ENCODE peak calls at places on chromosomes 5 and 9, in five cellular contexts. H is fibroblast of mammary gland, I is hepatocyte, U is fibroblast of pulmonary artery, O is transverse colon. L is an unnamed sample.
A peak's percentile ranks its signal among the peaks of the same experiment; 100 is the strongest.

GRCh38 chr9:99013550-99013949 is 69.8 kb downstream of the COL15A1 start:
- DNase-seq in I (no peak), O (no peak), U (no peak), H (no peak), L (no peak)

GRCh38 chr5:42779083-42779482 is 22.5 kb downstream of the CCDC152 start:
- DNase-seq in U (no peak), I (no peak), H (no peak), O (no peak), L (peak; percentile 9)

GRCh38 chr5:137152616-137153015 is 346.5 kb downstream of the SPOCK1 start:
- DNase-seq in I (no peak), U (no peak), H (no peak), O (no peak), L (no peak)

GRCh38 chr5:80083115-80083890 is 48.2 kb downstream of the THBS4 start:
- DNase-seq in U (peak; percentile 80), H (peak; percentile 85), O (no peak), I (peak; percentile 82), L (peak; percentile 64)

GRCh38 chr5:113042491-113043243 is 66.1 kb downstream of the DCP2 start:
- DNase-seq in O (no peak), I (no peak), H (no peak), U (no peak), L (no peak)

GRCh38 chr5:31478901-31479300 is 53.0 kb downstream of the DROSHA start:
- DNase-seq in O (no peak), U (peak; percentile 46), H (no peak), I (no peak), L (no peak)

GRCh38 chr5:165232187-165232586 is 1726.8 kb downstream of the MAT2B start:
- DNase-seq in O (no peak), H (no peak), I (no peak), U (no peak), L (no peak)

GRCh38 chr9:131951905-131952304 is 127.8 kb downstream of the MED27 start:
- DNase-seq in U (peak; percentile 43), O (no peak), H (peak; percentile 68), I (no peak), L (no peak)

GRCh38 chr9:93665566-93666278 is 89.3 kb downstream of the PHF2 start:
- DNase-seq in U (no peak), O (peak; percentile 5), I (no peak), H (no peak), L (no peak)

GRCh38 chr9:7028591-7028990 is 270.8 kb downstream of the KDM4C start:
- DNase-seq in H (peak; percentile 26), U (no peak), O (no peak), I (no peak), L (no peak)

GRCh38 chr5:139215176-139215975 is 17.2 kb upstream of the SIL1 start:
- DNase-seq in O (no peak), H (no peak), I (no peak), U (peak; percentile 47), L (no peak)

GRCh38 chr5:97224112-97224750 is 41.2 kb upstream of the RIOK2 start:
- DNase-seq in U (peak; percentile 13), H (peak; percentile 17), I (no peak), O (no peak), L (no peak)

GRCh38 chr9:100595391-100596199 is 17.7 kb downstream of the CAVIN4 start:
- DNase-seq in U (peak; percentile 79), O (no peak), I (peak; percentile 77), H (peak; percentile 72), L (peak; percentile 42)

GRCh38 chr9:109253637-109254284 is 67.1 kb downstream of the EPB41L4B start:
- DNase-seq in I (peak; percentile 20), U (peak; percentile 48), O (no peak), H (peak; percentile 58), L (no peak)

GRCh38 chr5:31531543-31531887 is 378 bp downstream of the DROSHA start:
- DNase-seq in I (peak; percentile 64), H (peak; percentile 10), U (peak; percentile 20), O (peak; percentile 26), L (peak; percentile 46)

GRCh38 chr9:123420560-123421210 is 64.7 kb downstream of the CRB2 start:
- DNase-seq in H (no peak), U (no peak), I (no peak), O (no peak), L (no peak)

GRCh38 chr5:178425621-178426068 is 164.5 kb downstream of the COL23A1 start:
- DNase-seq in H (no peak), I (no peak), O (no peak), U (no peak), L (no peak)

GRCh38 chr9:78921341-78921740 is 624.4 kb downstream of the PSAT1 start:
- DNase-seq in U (no peak), I (no peak), O (no peak), H (no peak), L (no peak)

GRCh38 chr9:129324808-129325491 is 146.9 kb upstream of the IER5L start:
- DNase-seq in U (no peak), O (no peak), I (no peak), H (no peak), L (no peak)

GRCh38 chr9:92661761-92662160 is 8.2 kb downstream of the IPPK start:
- DNase-seq in I (no peak), U (no peak), H (no peak), O (no peak), L (no peak)

GRCh38 chr5:125277494-125278154 is 531.2 kb upstream of the ZNF608 start:
- DNase-seq in I (peak; percentile 49), H (peak; percentile 90), O (no peak), U (peak; percentile 85), L (no peak)

GRCh38 chr5:65790371-65791163 is 68.6 kb downstream of the NLN start:
- DNase-seq in H (no peak), O (no peak), U (no peak), I (no peak), L (peak; percentile 55)

GRCh38 chr5:151901611-151902010 is 23.0 kb downstream of the GLRA1 start:
- DNase-seq in H (no peak), O (no peak), I (no peak), U (no peak), L (no peak)

GRCh38 chr9:98215821-98216220 is 23.4 kb upstream of the CORO2A start:
- DNase-seq in I (no peak), U (peak; percentile 39), H (no peak), O (no peak), L (peak; percentile 45)

GRCh38 chr9:69882998-69883565 is 62.5 kb downstream of the CFAP95 start:
- DNase-seq in I (no peak), U (no peak), O (no peak), H (no peak), L (no peak)

DNA sequence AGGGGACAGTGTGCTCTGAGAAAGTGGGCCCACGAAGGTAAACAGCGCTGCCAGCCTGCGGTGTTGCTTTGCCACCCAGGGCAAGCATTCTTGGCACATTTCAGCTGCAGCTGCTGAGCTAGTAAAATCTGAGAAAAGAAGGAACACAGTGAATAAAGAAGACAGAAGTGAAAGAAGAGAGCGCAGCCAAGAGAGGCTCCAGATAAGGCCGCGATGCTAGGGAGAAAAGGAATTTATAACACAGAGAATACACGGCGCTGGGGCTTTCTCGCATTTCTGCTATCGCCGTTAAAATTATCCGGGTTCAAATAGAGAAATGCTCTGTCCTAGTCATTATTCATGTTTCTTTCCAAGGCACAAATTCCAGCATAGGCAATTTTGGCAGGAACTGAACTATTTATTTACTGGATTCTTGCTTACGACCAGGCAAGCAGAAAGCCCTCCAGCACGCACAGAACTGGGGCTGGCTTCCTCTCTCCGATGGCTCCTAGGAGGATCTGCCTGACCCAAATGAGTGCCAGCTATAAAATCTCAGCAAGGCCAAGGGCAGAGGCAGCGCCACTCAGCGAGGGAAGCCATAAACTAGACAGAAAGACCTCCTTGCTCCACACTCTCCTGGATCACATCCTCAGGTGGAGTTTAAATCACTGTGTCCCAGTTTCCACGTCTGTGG is 111.2 kb downstream of the ATPSCKMT start:
- DNase-seq in O (no peak), H (no peak), I (no peak), U (no peak), L (no peak)
- H3K4me3 ChIP-seq in O (no peak overlapping the region), H (no peak overlapping the region), I (no peak overlapping the region), U (no peak overlapping the region), L (no peak overlapping the region)

GRCh38 chr5:176859916-176860315 is 39.2 kb downstream of the HK3 start:
- DNase-seq in I (no peak), O (no peak), U (no peak), H (no peak), L (no peak)
- H3K4me3 ChIP-seq in I (no peak overlapping the region), O (no peak overlapping the region), U (no peak overlapping the region), H (no peak overlapping the region), L (no peak overlapping the region)

GRCh38 chr9:126860077-126860756 is at the start of gene ZBTB34:
- DNase-seq in H (peak; percentile 30), U (peak; percentile 39), I (peak; percentile 87), O (peak; percentile 77), L (peak; percentile 78)

GRCh38 chr9:126860757-126861466 is 473 bp downstream of the ZBTB34 start:
- DNase-seq in O (peak; percentile 57), H (no peak), I (no peak), U (no peak), L (peak; percentile 32)

GRCh38 chr9:126864771-126865170 is 4.3 kb downstream of the ZBTB34 start:
- DNase-seq in I (no peak), H (no peak), O (no peak), U (no peak), L (no peak)

GRCh38 chr9:126861707-126862460 is 1.4 kb downstream of the ZBTB34 start:
- DNase-seq in O (peak; percentile 24), H (peak; percentile 68), U (peak; percentile 57), I (peak; percentile 62), L (peak; percentile 21)

GRCh38 chr9:126862461-126862830 is 2.0 kb downstream of the ZBTB34 start:
- DNase-seq in O (peak; percentile 46), I (no peak), H (no peak), U (no peak), L (peak; percentile 13)
- H3K4me3 ChIP-seq in O (peak overlapping the region; percentile 82), I (peak overlapping the region; percentile 61), H (peak overlapping the region; percentile 76), U (peak overlapping the region; percentile 72), L (peak overlapping the region; percentile 82)

DNA sequence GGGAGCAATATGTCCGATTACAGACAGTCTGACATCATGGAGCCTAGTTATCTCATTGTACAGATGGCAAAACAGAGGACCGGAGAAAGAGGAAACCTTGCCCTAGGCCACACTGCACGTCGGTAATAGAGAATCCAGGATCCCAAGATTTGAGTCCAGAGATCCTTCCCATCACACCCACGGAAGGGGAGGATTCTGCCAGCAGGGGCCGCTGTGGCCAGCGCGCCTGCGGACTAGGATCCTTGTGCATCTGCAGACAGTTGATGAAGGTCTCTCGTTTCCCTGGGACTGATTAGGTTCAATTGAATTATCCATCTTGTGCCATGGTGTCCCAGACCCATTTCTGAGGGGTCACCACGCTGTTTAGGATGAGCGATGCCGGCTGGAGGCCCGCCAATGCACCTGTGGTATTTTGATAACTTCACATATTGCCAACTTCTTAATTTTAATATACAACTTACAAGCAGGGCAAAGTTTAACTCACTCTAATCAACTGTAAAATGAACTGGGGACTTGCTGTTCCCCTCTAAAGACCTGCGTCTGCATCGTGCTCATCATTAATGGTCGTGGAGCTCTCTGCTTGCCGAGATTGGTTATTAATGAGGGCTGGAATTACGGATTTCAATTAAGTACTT is 592.7 kb upstream of the BRINP1 start:
- DNase-seq in H (peak; percentile 45), I (peak; percentile 71), O (peak; percentile 33), U (peak; percentile 40), L (peak; percentile 30)
- H3K4me3 ChIP-seq in H (no peak overlapping the region), I (no peak overlapping the region), O (no peak overlapping the region), U (no peak overlapping the region), L (no peak overlapping the region)

GRCh38 chr5:147427784-147428401 is 82.0 kb downstream of the DPYSL3 start:
- DNase-seq in I (no peak), U (peak; percentile 78), H (peak; percentile 43), O (no peak), L (no peak)
- H3K4me3 ChIP-seq in I (no peak overlapping the region), U (no peak overlapping the region), H (no peak overlapping the region), O (no peak overlapping the region), L (no peak overlapping the region)

GRCh38 chr5:123937230-123937629 is 425.3 kb downstream of the CSNK1G3 start:
- DNase-seq in H (peak; percentile 75), O (no peak), U (peak; percentile 81), I (peak; percentile 25), L (peak; percentile 58)
- H3K4me3 ChIP-seq in H (no peak overlapping the region), O (no peak overlapping the region), U (no peak overlapping the region), I (no peak overlapping the region), L (no peak overlapping the region)